ENCODE peak calls at places on chromosomes 1 and 21, in four cellular contexts. U is aorta, M is hepatocyte, F is suprapubic skin. E is an unnamed sample. For H3K4me1, the result is how much of the 10 kb centered on the place peaks cover.

GRCh38 chr1:82795503-82796149 is 994.9 kb downstream of the ADGRL2 start:
- DNase-seq in U (no peak), F (no peak), M (no peak), E (no peak)

GRCh38 chr21:38267991-38268858 is 11.4 kb downstream of the KCNJ15 start:
- DNase-seq in U (no peak), M (peak), F (no peak), E (no peak)

GRCh38 chr1:214280386-214281029 is 451 bp upstream of the SMYD2 start:
- DNase-seq in U (no peak), M (peak), F (no peak), E (peak)

GRCh38 chr1:163094182-163094581 is 25.0 kb downstream of the RGS4 start:
- DNase-seq in M (no peak), F (no peak), U (no peak), E (no peak)

GRCh38 chr1:53574621-53575020 is 115.4 kb downstream of the DMRTB1 start:
- DNase-seq in M (no peak), U (peak), F (peak), E (no peak)

GRCh38 chr1:197774691-197775281 is 494 bp downstream of the DENND1B start:
- DNase-seq in M (peak), F (peak), U (peak), E (peak)

GRCh38 chr1:1182491-1183220 is 9.0 kb downstream of the TTLL10 start:
- DNase-seq in U (peak), M (no peak), F (peak), E (no peak)

GRCh38 chr1:62384276-62385005 is 52.4 kb upstream of the USP1 start:
- DNase-seq in U (no peak), F (no peak), M (peak), E (no peak)

GRCh38 chr1:24796524-24796923 is 51.3 kb downstream of the CLIC4 start:
- DNase-seq in U (no peak), M (no peak), F (no peak), E (no peak)

GRCh38 chr1:62229932-62230331 is 35.3 kb downstream of the L1TD1 start:
- DNase-seq in U (no peak), M (no peak), F (no peak), E (no peak)

GRCh38 chr1:43421396-43421795 is 31.7 kb downstream of the SZT2 start:
- DNase-seq in M (no peak), U (peak), F (no peak), E (no peak)

GRCh38 chr1:172351761-172352161 is 68.7 kb upstream of the C1orf105 start:
- DNase-seq in U (no peak), M (no peak), F (no peak), E (no peak)

GRCh38 chr1:192805832-192806323 is 3.0 kb upstream of the RGS2 start:
- DNase-seq in M (peak), F (no peak), U (no peak), E (no peak)

GRCh38 chr1:243420968-243421675 is 165.3 kb downstream of the SDCCAG8 start:
- DNase-seq in M (no peak), F (no peak), U (no peak), E (no peak)

GRCh38 chr1:182634306-182635072 is 30.3 kb upstream of the RGS16 start:
- DNase-seq in U (no peak), M (no peak), F (no peak), E (no peak)

GRCh38 chr1:32869844-32870614 is 683 bp downstream of the FNDC5 start:
- DNase-seq in F (no peak), M (no peak), U (peak), E (no peak)

GRCh38 chr1:44407430-44408180 is 2.5 kb downstream of the RNF220 start:
- DNase-seq in M (peak), U (peak), F (no peak), E (no peak)

GRCh38 chr1:167795810-167796740 is 74.3 kb downstream of the MPZL1 start:
- DNase-seq in F (no peak), M (no peak), U (no peak), E (no peak)

GRCh38 chr1:164423136-164423535 is 135.8 kb upstream of the PBX1 start:
- DNase-seq in F (no peak), U (no peak), M (no peak), E (no peak)

GRCh38 chr1:51317798-51318197 is 12.6 kb downstream of the TTC39A start:
- DNase-seq in F (no peak), U (no peak), M (no peak), E (no peak)

GRCh38 chr1:204889681-204890373 is 19.2 kb downstream of the NFASC start:
- DNase-seq in U (no peak), M (no peak), F (no peak), E (no peak)

GRCh38 chr1:26537951-26538352 is 8.4 kb downstream of the RPS6KA1 start:
- DNase-seq in U (no peak), M (peak), F (no peak), E (no peak)

GRCh38 chr1:35111106-35111505 is 31.9 kb downstream of the ZMYM1 start:
- DNase-seq in F (no peak), U (no peak), M (no peak), E (no peak)

GRCh38 chr1:77040817-77041216 is 173.5 kb downstream of the ST6GALNAC5 start:
- DNase-seq in F (no peak), U (no peak), M (no peak), E (no peak)

GRCh38 chr1:7042322-7043231 is 257.3 kb downstream of the CAMTA1 start:
- DNase-seq in F (no peak), U (no peak), M (peak), E (no peak)

GRCh38 chr21:39110431-39110830 is 72.8 kb downstream of the PSMG1 start:
- DNase-seq in F (no peak), U (no peak), M (no peak), E (no peak)

GRCh38 chr1:21397813-21398188 is 42.1 kb upstream of the NBPF3 start:
- DNase-seq in F (no peak), U (no peak), M (no peak), E (no peak)

GRCh38 chr1:22876359-22877111 is 96.1 kb downstream of the LACTBL1 start:
- DNase-seq in F (no peak), M (peak), U (peak), E (no peak)

GRCh38 chr1:25111706-25112105 is 120.6 kb downstream of the SYF2 start:
- DNase-seq in M (no peak), U (no peak), F (no peak), E (no peak)

GRCh38 chr1:3068400-3069361 is at the start of gene PRDM16:
- DNase-seq in F (peak), M (peak), U (peak), E (peak)

GRCh38 chr1:24683713-24684162 is 40.6 kb downstream of the SRRM1 start:
- DNase-seq in F (no peak), M (peak), U (no peak), E (no peak)

GRCh38 chr1:170668301-170668789 is 4.4 kb downstream of the PRRX1 start:
- DNase-seq in F (peak), U (peak), M (no peak), E (no peak)

GRCh38 chr21:46183910-46184624 is at the start of gene SPATC1L:
- DNase-seq in U (peak), M (peak), F (peak), E (no peak)

GRCh38 chr1:209383907-209384709 is 199.4 kb upstream of the CAMK1G start:
- DNase-seq in F (no peak), M (no peak), U (no peak), E (no peak)
- H3K4me3 ChIP-seq in F (no peak), M (no peak), U (no peak), E (no peak)

GRCh38 chr1:145956361-145956760 is 1.5 kb downstream of the LIX1L start:
- DNase-seq in F (no peak), U (no peak), M (no peak), E (no peak)

GRCh38 chr1:145958734-145959133 is 917 bp upstream of the LIX1L start:
- DNase-seq in F (no peak), U (no peak), M (no peak), E (no peak)

GRCh38 chr1:145956776-145957442 is 908 bp downstream of the LIX1L start:
- DNase-seq in F (no peak), U (no peak), M (peak), E (peak)

GRCh38 chr1:145959333-145959732 is 1.5 kb upstream of the LIX1L start:
- DNase-seq in M (no peak), F (no peak), U (no peak), E (no peak)

GRCh38 chr1:145957443-145958319 is at the start of gene LIX1L:
- DNase-seq in M (peak), F (peak), U (peak), E (peak)
- H3K4me1 ChIP-seq in M (under half), F (half or more), U (under half), E (half or more)

GRCh38 chr1:234728740-234729139 is 118.8 kb upstream of the IRF2BP2 start:
- DNase-seq in F (peak), M (no peak), U (no peak), E (no peak)

GRCh38 chr1:234730542-234731370 is 120.8 kb upstream of the IRF2BP2 start:
- DNase-seq in F (no peak), M (no peak), U (no peak), E (no peak)

GRCh38 chr1:234730110-234730509 is 120.1 kb upstream of the IRF2BP2 start:
- DNase-seq in F (no peak), U (no peak), M (no peak), E (no peak)

GRCh38 chr1:234731371-234732085 is 121.5 kb upstream of the IRF2BP2 start:
- DNase-seq in U (no peak), M (no peak), F (peak), E (no peak)

GRCh38 chr1:234729566-234729965 is 119.6 kb upstream of the IRF2BP2 start:
- DNase-seq in U (no peak), M (no peak), F (peak), E (no peak)
- H3K4me3 ChIP-seq in U (no peak), M (no peak), F (no peak), E (no peak)

GRCh38 chr1:160794396-160794795 is 1.6 kb upstream of the LY9 start:
- DNase-seq in U (no peak), M (no peak), F (no peak), E (no peak)
- H3K4me1 ChIP-seq in U (under half), M (under half), F (under half), E (under half)

GRCh38 chr1:39898146-39898545 is 3.6 kb downstream of the MYCL start:
- DNase-seq in U (no peak), M (no peak), F (no peak), E (no peak)
- H3K4me3 ChIP-seq in U (no peak), M (no peak), F (no peak), E (no peak)

GRCh38 chr1:104671684-104672353 is 922.1 kb downstream of the AMY1C start:
- DNase-seq in F (no peak), M (peak), U (no peak), E (no peak)
- H3K4me1 ChIP-seq in F (under half), M (under half), U (under half), E (under half)